ENCODE peak calls at places on chromosome 12, in ten cellular contexts. One of them, this sample, is unnamed.

GRCh38 chr12:90253674-90254181 is 545.1 kb upstream of the ATP2B1 start:
- DNase-seq in epithelial cell of esophagus: peak; percentile 97
- DNase-seq in fibroblast of pulmonary artery: peak; percentile 91
- DNase-seq in choroid plexus epithelial cell: peak; percentile 89
- DNase-seq in heart left ventricle: peak; percentile 59
- DNase-seq in BJ: peak; percentile 72
- DNase-seq in bronchial epithelial cell: peak; percentile 97
- DNase-seq in Peyer's patch: peak; percentile 90
- DNase-seq in IMR-90: peak; percentile 92
- DNase-seq in left ventricle myocardium inferior: peak; percentile 57
- DNase-seq in this sample: peak; percentile 96

GRCh38 chr12:111842556-111843396 is 748 bp downstream of the MAPKAPK5 start:
- DNase-seq in bronchial epithelial cell: peak; percentile 18
- DNase-seq in epithelial cell of esophagus: peak; percentile 30
- DNase-seq in BJ: no peak
- DNase-seq in heart left ventricle: no peak
- DNase-seq in left ventricle myocardium inferior: no peak
- DNase-seq in choroid plexus epithelial cell: peak; percentile 24
- DNase-seq in IMR-90: no peak
- DNase-seq in fibroblast of pulmonary artery: no peak
- DNase-seq in Peyer's patch: peak; percentile 19
- DNase-seq in this sample: peak; percentile 12

GRCh38 chr12:104573-105081 is 38.1 kb downstream of the IQSEC3 start:
- DNase-seq in choroid plexus epithelial cell: no peak
- DNase-seq in bronchial epithelial cell: no peak
- DNase-seq in fibroblast of pulmonary artery: no peak
- DNase-seq in left ventricle myocardium inferior: no peak
- DNase-seq in Peyer's patch: no peak
- DNase-seq in epithelial cell of esophagus: no peak
- DNase-seq in heart left ventricle: no peak
- DNase-seq in BJ: no peak
- DNase-seq in IMR-90: no peak
- DNase-seq in this sample: no peak

GRCh38 chr12:38222011-38222410 is 94.6 kb upstream of the ALG10B start:
- DNase-seq in fibroblast of pulmonary artery: no peak
- DNase-seq in choroid plexus epithelial cell: no peak
- DNase-seq in heart left ventricle: no peak
- DNase-seq in epithelial cell of esophagus: no peak
- DNase-seq in IMR-90: no peak
- DNase-seq in left ventricle myocardium inferior: no peak
- DNase-seq in Peyer's patch: no peak
- DNase-seq in bronchial epithelial cell: no peak
- DNase-seq in BJ: no peak
- DNase-seq in this sample: no peak

GRCh38 chr12:107377596-107378385 is 284.4 kb upstream of the CRY1 start:
- DNase-seq in epithelial cell of esophagus: no peak
- DNase-seq in Peyer's patch: no peak
- DNase-seq in choroid plexus epithelial cell: no peak
- DNase-seq in BJ: no peak
- DNase-seq in fibroblast of pulmonary artery: no peak
- DNase-seq in IMR-90: no peak
- DNase-seq in heart left ventricle: no peak
- DNase-seq in left ventricle myocardium inferior: no peak
- DNase-seq in bronchial epithelial cell: no peak
- DNase-seq in this sample: no peak

GRCh38 chr12:75207338-75208083 is 2.1 kb downstream of the KCNC2 start:
- DNase-seq in epithelial cell of esophagus: no peak
- DNase-seq in Peyer's patch: no peak
- DNase-seq in heart left ventricle: no peak
- DNase-seq in left ventricle myocardium inferior: no peak
- DNase-seq in bronchial epithelial cell: no peak
- DNase-seq in IMR-90: no peak
- DNase-seq in choroid plexus epithelial cell: no peak
- DNase-seq in fibroblast of pulmonary artery: no peak
- DNase-seq in BJ: no peak
- DNase-seq in this sample: no peak

GRCh38 chr12:131622422-131622955 is 88.4 kb upstream of the SFSWAP start:
- DNase-seq in Peyer's patch: no peak
- DNase-seq in choroid plexus epithelial cell: no peak
- DNase-seq in epithelial cell of esophagus: no peak
- DNase-seq in BJ: no peak
- DNase-seq in heart left ventricle: peak; percentile 13
- DNase-seq in IMR-90: no peak
- DNase-seq in left ventricle myocardium inferior: no peak
- DNase-seq in bronchial epithelial cell: no peak
- DNase-seq in fibroblast of pulmonary artery: no peak
- DNase-seq in this sample: no peak

GRCh38 chr12:13220848-13221247 is 24.3 kb downstream of the EMP1 start:
- DNase-seq in bronchial epithelial cell: no peak
- DNase-seq in choroid plexus epithelial cell: no peak
- DNase-seq in BJ: no peak
- DNase-seq in heart left ventricle: no peak
- DNase-seq in left ventricle myocardium inferior: no peak
- DNase-seq in epithelial cell of esophagus: no peak
- DNase-seq in IMR-90: no peak
- DNase-seq in fibroblast of pulmonary artery: no peak
- DNase-seq in Peyer's patch: no peak
- DNase-seq in this sample: no peak

GRCh38 chr12:80260269-80260668 is 160.9 kb downstream of the OTOGL start:
- DNase-seq in BJ: no peak
- DNase-seq in IMR-90: no peak
- DNase-seq in choroid plexus epithelial cell: no peak
- DNase-seq in bronchial epithelial cell: no peak
- DNase-seq in epithelial cell of esophagus: no peak
- DNase-seq in Peyer's patch: no peak
- DNase-seq in left ventricle myocardium inferior: no peak
- DNase-seq in heart left ventricle: no peak
- DNase-seq in fibroblast of pulmonary artery: no peak
- DNase-seq in this sample: no peak

GRCh38 chr12:124397807-124398577 is 103.1 kb downstream of the RFLNA start:
- DNase-seq in choroid plexus epithelial cell: peak; percentile 79
- DNase-seq in BJ: no peak
- DNase-seq in heart left ventricle: peak; percentile 69
- DNase-seq in IMR-90: peak; percentile 41
- DNase-seq in Peyer's patch: no peak
- DNase-seq in epithelial cell of esophagus: peak; percentile 28
- DNase-seq in left ventricle myocardium inferior: no peak
- DNase-seq in bronchial epithelial cell: no peak
- DNase-seq in fibroblast of pulmonary artery: peak; percentile 60
- DNase-seq in this sample: no peak

GRCh38 chr12:124401563-124402180 is 106.8 kb downstream of the RFLNA start:
- DNase-seq in Peyer's patch: no peak
- DNase-seq in epithelial cell of esophagus: no peak
- DNase-seq in heart left ventricle: no peak
- DNase-seq in IMR-90: no peak
- DNase-seq in left ventricle myocardium inferior: no peak
- DNase-seq in choroid plexus epithelial cell: no peak
- DNase-seq in BJ: no peak
- DNase-seq in fibroblast of pulmonary artery: no peak
- DNase-seq in bronchial epithelial cell: no peak
- DNase-seq in this sample: no peak

GRCh38 chr12:124398578-124399227 is 103.8 kb downstream of the RFLNA start:
- DNase-seq in left ventricle myocardium inferior: peak; percentile 77
- DNase-seq in choroid plexus epithelial cell: no peak
- DNase-seq in heart left ventricle: peak; percentile 88
- DNase-seq in bronchial epithelial cell: no peak
- DNase-seq in epithelial cell of esophagus: no peak
- DNase-seq in fibroblast of pulmonary artery: peak; percentile 69
- DNase-seq in IMR-90: no peak
- DNase-seq in Peyer's patch: no peak
- DNase-seq in BJ: no peak
- DNase-seq in this sample: no peak

GRCh38 chr12:124400124-124400523 is 105.2 kb downstream of the RFLNA start:
- DNase-seq in choroid plexus epithelial cell: no peak
- DNase-seq in heart left ventricle: no peak
- DNase-seq in bronchial epithelial cell: no peak
- DNase-seq in BJ: no peak
- DNase-seq in Peyer's patch: no peak
- DNase-seq in fibroblast of pulmonary artery: no peak
- DNase-seq in epithelial cell of esophagus: no peak
- DNase-seq in IMR-90: no peak
- DNase-seq in left ventricle myocardium inferior: no peak
- DNase-seq in this sample: no peak

DNA sequence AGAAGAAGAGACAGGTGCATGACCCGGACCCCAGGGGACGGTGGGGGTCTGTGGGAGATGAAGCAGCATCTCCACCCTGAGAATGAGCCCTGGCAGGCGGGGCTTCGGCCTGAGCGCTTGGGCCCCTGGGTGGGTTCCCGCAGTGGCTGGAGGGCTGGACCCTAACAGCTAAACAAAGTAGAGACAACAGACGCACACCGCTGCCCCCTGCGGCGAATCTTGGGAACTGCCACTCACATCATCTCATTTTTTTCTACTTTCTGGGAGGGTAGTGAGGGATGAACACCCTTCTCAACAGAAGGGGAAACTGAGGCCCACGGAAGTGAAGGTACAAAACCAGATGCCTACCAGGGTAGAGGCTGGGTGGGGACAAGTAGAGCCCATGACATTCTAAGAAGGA is 104.7 kb downstream of the RFLNA start:
- DNase-seq in fibroblast of pulmonary artery: peak; percentile 46
- DNase-seq in epithelial cell of esophagus: peak; percentile 33
- DNase-seq in heart left ventricle: no peak
- DNase-seq in BJ: no peak
- DNase-seq in IMR-90: no peak
- DNase-seq in Peyer's patch: no peak
- DNase-seq in left ventricle myocardium inferior: no peak
- DNase-seq in choroid plexus epithelial cell: no peak
- DNase-seq in bronchial epithelial cell: no peak
- DNase-seq in this sample: no peak
- TF ChIP-seq CTCF in fibroblast of pulmonary artery: peak; percentile 72
- TF ChIP-seq CTCF in epithelial cell of esophagus: peak; percentile 70
- TF ChIP-seq CTCF in heart left ventricle: peak; percentile 54
- TF ChIP-seq CTCF in BJ: peak; percentile 75
- TF ChIP-seq CTCF in IMR-90: peak; percentile 70
- TF ChIP-seq CTCF in Peyer's patch: no peak
- TF ChIP-seq CTCF in left ventricle myocardium inferior: peak; percentile 74
- TF ChIP-seq CTCF in choroid plexus epithelial cell: peak; percentile 77
- TF ChIP-seq CTCF in bronchial epithelial cell: peak; percentile 61
- TF ChIP-seq CTCF in this sample: peak; percentile 73

GRCh38 chr12:56296207-56296785 is 3.8 kb downstream of the CS start:
- DNase-seq in left ventricle myocardium inferior: no peak
- DNase-seq in heart left ventricle: no peak
- DNase-seq in BJ: no peak
- DNase-seq in Peyer's patch: no peak
- DNase-seq in IMR-90: no peak
- DNase-seq in fibroblast of pulmonary artery: no peak
- DNase-seq in choroid plexus epithelial cell: no peak
- DNase-seq in epithelial cell of esophagus: no peak
- DNase-seq in bronchial epithelial cell: no peak
- DNase-seq in this sample: no peak
- H3K4me3 ChIP-seq in left ventricle myocardium inferior: peak overlapping the region; percentile 92
- H3K4me3 ChIP-seq in heart left ventricle: no peak overlapping the region
- H3K4me3 ChIP-seq in BJ: no peak overlapping the region
- H3K4me3 ChIP-seq in Peyer's patch: no peak overlapping the region
- H3K4me3 ChIP-seq in IMR-90: no peak overlapping the region
- H3K4me3 ChIP-seq in fibroblast of pulmonary artery: no peak overlapping the region
- H3K4me3 ChIP-seq in choroid plexus epithelial cell: no peak overlapping the region
- H3K4me3 ChIP-seq in epithelial cell of esophagus: no peak overlapping the region
- H3K4me3 ChIP-seq in bronchial epithelial cell: no peak overlapping the region
- H3K4me3 ChIP-seq in this sample: no peak overlapping the region

GRCh38 chr12:7609051-7609450 is 56.7 kb downstream of the APOBEC1 start:
- DNase-seq in fibroblast of pulmonary artery: no peak
- DNase-seq in heart left ventricle: no peak
- DNase-seq in epithelial cell of esophagus: no peak
- DNase-seq in Peyer's patch: no peak
- DNase-seq in BJ: no peak
- DNase-seq in IMR-90: no peak
- DNase-seq in bronchial epithelial cell: no peak
- DNase-seq in left ventricle myocardium inferior: no peak
- DNase-seq in choroid plexus epithelial cell: no peak
- DNase-seq in this sample: no peak
- TF ChIP-seq CTCF in fibroblast of pulmonary artery: no peak
- TF ChIP-seq CTCF in heart left ventricle: no peak
- TF ChIP-seq CTCF in epithelial cell of esophagus: no peak
- TF ChIP-seq CTCF in Peyer's patch: no peak
- TF ChIP-seq CTCF in BJ: no peak
- TF ChIP-seq CTCF in IMR-90: no peak
- TF ChIP-seq CTCF in bronchial epithelial cell: no peak
- TF ChIP-seq CTCF in left ventricle myocardium inferior: no peak
- TF ChIP-seq CTCF in choroid plexus epithelial cell: no peak
- TF ChIP-seq CTCF in this sample: no peak

GRCh38 chr12:92275443-92276154 is 130.0 kb upstream of the BTG1 start:
- DNase-seq in epithelial cell of esophagus: no peak
- DNase-seq in heart left ventricle: no peak
- DNase-seq in bronchial epithelial cell: no peak
- DNase-seq in fibroblast of pulmonary artery: no peak
- DNase-seq in choroid plexus epithelial cell: no peak
- DNase-seq in left ventricle myocardium inferior: no peak
- DNase-seq in Peyer's patch: no peak
- DNase-seq in IMR-90: no peak
- DNase-seq in BJ: no peak
- DNase-seq in this sample: no peak

GRCh38 chr12:92270501-92270900 is 124.9 kb upstream of the BTG1 start:
- DNase-seq in choroid plexus epithelial cell: no peak
- DNase-seq in epithelial cell of esophagus: peak; percentile 7
- DNase-seq in Peyer's patch: no peak
- DNase-seq in fibroblast of pulmonary artery: no peak
- DNase-seq in IMR-90: no peak
- DNase-seq in bronchial epithelial cell: no peak
- DNase-seq in left ventricle myocardium inferior: no peak
- DNase-seq in heart left ventricle: no peak
- DNase-seq in BJ: no peak
- DNase-seq in this sample: no peak

GRCh38 chr12:92271341-92271740 is 125.7 kb upstream of the BTG1 start:
- DNase-seq in BJ: no peak
- DNase-seq in left ventricle myocardium inferior: no peak
- DNase-seq in bronchial epithelial cell: peak; percentile 51
- DNase-seq in IMR-90: no peak
- DNase-seq in Peyer's patch: no peak
- DNase-seq in choroid plexus epithelial cell: no peak
- DNase-seq in epithelial cell of esophagus: peak; percentile 45
- DNase-seq in heart left ventricle: no peak
- DNase-seq in fibroblast of pulmonary artery: no peak
- DNase-seq in this sample: no peak

GRCh38 chr12:92277795-92278194 is 132.1 kb upstream of the BTG1 start:
- DNase-seq in heart left ventricle: no peak
- DNase-seq in choroid plexus epithelial cell: no peak
- DNase-seq in bronchial epithelial cell: no peak
- DNase-seq in IMR-90: no peak
- DNase-seq in left ventricle myocardium inferior: no peak
- DNase-seq in epithelial cell of esophagus: no peak
- DNase-seq in Peyer's patch: no peak
- DNase-seq in BJ: no peak
- DNase-seq in fibroblast of pulmonary artery: no peak
- DNase-seq in this sample: no peak

GRCh38 chr12:92272301-92272964 is 126.8 kb upstream of the BTG1 start:
- DNase-seq in choroid plexus epithelial cell: no peak
- DNase-seq in heart left ventricle: no peak
- DNase-seq in bronchial epithelial cell: peak; percentile 72
- DNase-seq in BJ: no peak
- DNase-seq in left ventricle myocardium inferior: no peak
- DNase-seq in fibroblast of pulmonary artery: no peak
- DNase-seq in IMR-90: no peak
- DNase-seq in epithelial cell of esophagus: peak; percentile 88
- DNase-seq in Peyer's patch: no peak
- DNase-seq in this sample: no peak
- H3K4me3 ChIP-seq in choroid plexus epithelial cell: no peak overlapping the region
- H3K4me3 ChIP-seq in heart left ventricle: no peak overlapping the region
- H3K4me3 ChIP-seq in bronchial epithelial cell: no peak overlapping the region
- H3K4me3 ChIP-seq in BJ: no peak overlapping the region
- H3K4me3 ChIP-seq in left ventricle myocardium inferior: no peak overlapping the region
- H3K4me3 ChIP-seq in fibroblast of pulmonary artery: no peak overlapping the region
- H3K4me3 ChIP-seq in IMR-90: no peak overlapping the region
- H3K4me3 ChIP-seq in epithelial cell of esophagus: no peak overlapping the region
- H3K4me3 ChIP-seq in Peyer's patch: no peak overlapping the region
- H3K4me3 ChIP-seq in this sample: no peak overlapping the region

This sample was measured in astrocyte of the spinal cord.